ENCODE peak calls at places on chromosomes 6 and 20, in seven cellular contexts. One of them, this sample, is unnamed.

GRCh38 chr20:44186674-44187053 is 324 bp downstream of the JPH2 start:
- DNase-seq in RWPE2: no peak
- DNase-seq in WERI-Rb-1: no peak
- DNase-seq in CD4-positive, alpha-beta memory T cell: no peak
- DNase-seq in IMR-90: no peak
- DNase-seq in left lung: no peak
- DNase-seq in aorta: peak; percentile 48
- DNase-seq in this sample: no peak

GRCh38 chr6:4732691-4733315 is 43.4 kb upstream of the CDYL start:
- DNase-seq in RWPE2: peak; percentile 93
- DNase-seq in WERI-Rb-1: no peak
- DNase-seq in CD4-positive, alpha-beta memory T cell: no peak
- DNase-seq in IMR-90: peak; percentile 95
- DNase-seq in left lung: peak; percentile 54
- DNase-seq in aorta: peak; percentile 69
- DNase-seq in this sample: no peak

GRCh38 chr6:34791842-34792604 is at the start of gene BLTP3A:
- DNase-seq in RWPE2: peak; percentile 58
- DNase-seq in WERI-Rb-1: peak; percentile 87
- DNase-seq in CD4-positive, alpha-beta memory T cell: peak; percentile 75
- DNase-seq in IMR-90: peak; percentile 62
- DNase-seq in left lung: peak; percentile 74
- DNase-seq in aorta: peak; percentile 82
- DNase-seq in this sample: no peak

GRCh38 chr20:23152308-23152892 is 66.3 kb upstream of the CD93 start:
- DNase-seq in RWPE2: no peak
- DNase-seq in WERI-Rb-1: peak; percentile 66
- DNase-seq in CD4-positive, alpha-beta memory T cell: no peak
- DNase-seq in IMR-90: peak; percentile 88
- DNase-seq in left lung: peak; percentile 59
- DNase-seq in aorta: peak; percentile 94
- DNase-seq in this sample: no peak

GRCh38 chr6:1630771-1631217 is 21.1 kb downstream of the FOXC1 start:
- DNase-seq in RWPE2: no peak
- DNase-seq in WERI-Rb-1: peak; percentile 77
- DNase-seq in CD4-positive, alpha-beta memory T cell: no peak
- DNase-seq in IMR-90: peak; percentile 88
- DNase-seq in left lung: no peak
- DNase-seq in aorta: no peak
- DNase-seq in this sample: no peak

GRCh38 chr6:51360287-51360686 is 541.6 kb downstream of the TFAP2B start:
- DNase-seq in RWPE2: no peak
- DNase-seq in WERI-Rb-1: no peak
- DNase-seq in CD4-positive, alpha-beta memory T cell: no peak
- DNase-seq in IMR-90: no peak
- DNase-seq in left lung: no peak
- DNase-seq in aorta: no peak
- DNase-seq in this sample: no peak

GRCh38 chr6:105991561-105992314 is 94.4 kb upstream of the PRDM1 start:
- DNase-seq in RWPE2: no peak
- DNase-seq in WERI-Rb-1: no peak
- DNase-seq in CD4-positive, alpha-beta memory T cell: no peak
- DNase-seq in IMR-90: no peak
- DNase-seq in left lung: no peak
- DNase-seq in aorta: no peak
- DNase-seq in this sample: no peak

GRCh38 chr20:10332656-10333421 is 101.2 kb downstream of the MKKS start:
- DNase-seq in RWPE2: no peak
- DNase-seq in WERI-Rb-1: no peak
- DNase-seq in CD4-positive, alpha-beta memory T cell: no peak
- DNase-seq in IMR-90: peak; percentile 31
- DNase-seq in left lung: no peak
- DNase-seq in aorta: no peak
- DNase-seq in this sample: peak; percentile 77

GRCh38 chr20:8473459-8473858 is 341.4 kb downstream of the PLCB1 start:
- DNase-seq in RWPE2: no peak
- DNase-seq in WERI-Rb-1: no peak
- DNase-seq in CD4-positive, alpha-beta memory T cell: no peak
- DNase-seq in IMR-90: peak; percentile 60
- DNase-seq in left lung: no peak
- DNase-seq in aorta: no peak
- DNase-seq in this sample: no peak

GRCh38 chr20:62303327-62304226 is 780 bp downstream of the ADRM1 start:
- DNase-seq in RWPE2: peak; percentile 91
- DNase-seq in WERI-Rb-1: peak; percentile 19
- DNase-seq in CD4-positive, alpha-beta memory T cell: no peak
- DNase-seq in IMR-90: no peak
- DNase-seq in left lung: no peak
- DNase-seq in aorta: no peak
- DNase-seq in this sample: no peak

GRCh38 chr6:43037197-43037596 is 15.8 kb downstream of the RRP36 start:
- DNase-seq in RWPE2: no peak
- DNase-seq in WERI-Rb-1: no peak
- DNase-seq in CD4-positive, alpha-beta memory T cell: no peak
- DNase-seq in IMR-90: no peak
- DNase-seq in left lung: no peak
- DNase-seq in aorta: no peak
- DNase-seq in this sample: no peak

GRCh38 chr20:32609993-32610896 is 25.1 kb upstream of the NOL4L start:
- DNase-seq in RWPE2: peak; percentile 79
- DNase-seq in WERI-Rb-1: no peak
- DNase-seq in CD4-positive, alpha-beta memory T cell: no peak
- DNase-seq in IMR-90: no peak
- DNase-seq in left lung: no peak
- DNase-seq in aorta: no peak
- DNase-seq in this sample: no peak

GRCh38 chr20:43953919-43954617 is 39.4 kb downstream of the TOX2 start:
- DNase-seq in RWPE2: no peak
- DNase-seq in WERI-Rb-1: no peak
- DNase-seq in CD4-positive, alpha-beta memory T cell: no peak
- DNase-seq in IMR-90: peak; percentile 47
- DNase-seq in left lung: no peak
- DNase-seq in aorta: no peak
- DNase-seq in this sample: no peak

GRCh38 chr6:123925360-123925759 is 121.7 kb downstream of the NKAIN2 start:
- DNase-seq in RWPE2: no peak
- DNase-seq in WERI-Rb-1: no peak
- DNase-seq in CD4-positive, alpha-beta memory T cell: no peak
- DNase-seq in IMR-90: peak; percentile 16
- DNase-seq in left lung: no peak
- DNase-seq in aorta: no peak
- DNase-seq in this sample: no peak

GRCh38 chr6:117546674-117547073 is 55.6 kb downstream of the GOPC start:
- DNase-seq in RWPE2: no peak
- DNase-seq in WERI-Rb-1: no peak
- DNase-seq in CD4-positive, alpha-beta memory T cell: no peak
- DNase-seq in IMR-90: no peak
- DNase-seq in left lung: no peak
- DNase-seq in aorta: no peak
- DNase-seq in this sample: no peak

GRCh38 chr6:90038951-90039653 is 144.8 kb downstream of the GJA10 start:
- DNase-seq in RWPE2: no peak
- DNase-seq in WERI-Rb-1: no peak
- DNase-seq in CD4-positive, alpha-beta memory T cell: no peak
- DNase-seq in IMR-90: peak; percentile 65
- DNase-seq in left lung: no peak
- DNase-seq in aorta: no peak
- DNase-seq in this sample: no peak

GRCh38 chr20:38104283-38104682 is 60.8 kb downstream of the TGM2 start:
- DNase-seq in RWPE2: no peak
- DNase-seq in WERI-Rb-1: no peak
- DNase-seq in CD4-positive, alpha-beta memory T cell: no peak
- DNase-seq in IMR-90: no peak
- DNase-seq in left lung: no peak
- DNase-seq in aorta: no peak
- DNase-seq in this sample: no peak

GRCh38 chr6:17588011-17588410 is 12.1 kb upstream of the FAM8A1 start:
- DNase-seq in RWPE2: no peak
- DNase-seq in WERI-Rb-1: no peak
- DNase-seq in CD4-positive, alpha-beta memory T cell: no peak
- DNase-seq in IMR-90: no peak
- DNase-seq in left lung: no peak
- DNase-seq in aorta: no peak
- DNase-seq in this sample: no peak

GRCh38 chr6:31086788-31087440 is 25.5 kb downstream of the C6orf15 start:
- DNase-seq in RWPE2: no peak
- DNase-seq in WERI-Rb-1: no peak
- DNase-seq in CD4-positive, alpha-beta memory T cell: no peak
- DNase-seq in IMR-90: peak; percentile 84
- DNase-seq in left lung: no peak
- DNase-seq in aorta: no peak
- DNase-seq in this sample: no peak
- H3K27ac ChIP-seq in RWPE2: peak overlapping the region; percentile 73
- H3K27ac ChIP-seq in WERI-Rb-1: no peak overlapping the region
- H3K27ac ChIP-seq in CD4-positive, alpha-beta memory T cell: no peak overlapping the region
- H3K27ac ChIP-seq in IMR-90: no peak overlapping the region
- H3K27ac ChIP-seq in left lung: no peak overlapping the region
- H3K27ac ChIP-seq in aorta: no peak overlapping the region
- H3K27ac ChIP-seq in this sample: no peak overlapping the region

DNA sequence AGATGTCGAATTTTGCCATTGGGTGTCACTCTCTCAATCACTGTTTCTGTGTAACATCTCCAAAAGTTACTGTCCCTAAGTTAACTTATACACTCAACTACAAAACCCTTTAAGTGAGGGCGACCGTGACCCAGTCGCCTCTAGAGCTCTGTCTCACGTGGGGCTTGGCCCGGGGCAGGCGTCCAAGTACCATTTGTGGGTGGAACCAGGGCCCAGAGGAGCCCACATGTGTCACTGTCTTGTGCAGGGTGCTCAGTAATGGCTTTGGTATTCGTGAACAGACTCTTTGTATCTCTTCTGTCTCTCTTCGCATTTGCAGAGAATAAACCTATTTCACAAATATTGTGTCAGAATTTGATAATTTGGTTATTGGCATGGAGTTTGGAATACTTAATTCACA is 109.9 kb upstream of the THBS2 start:
- DNase-seq in RWPE2: no peak
- DNase-seq in WERI-Rb-1: no peak
- DNase-seq in CD4-positive, alpha-beta memory T cell: no peak
- DNase-seq in IMR-90: peak; percentile 49
- DNase-seq in left lung: no peak
- DNase-seq in aorta: no peak
- DNase-seq in this sample: no peak
- H3K27ac ChIP-seq in RWPE2: no peak overlapping the region
- H3K27ac ChIP-seq in WERI-Rb-1: no peak overlapping the region
- H3K27ac ChIP-seq in CD4-positive, alpha-beta memory T cell: no peak overlapping the region
- H3K27ac ChIP-seq in IMR-90: no peak overlapping the region
- H3K27ac ChIP-seq in left lung: no peak overlapping the region
- H3K27ac ChIP-seq in aorta: no peak overlapping the region
- H3K27ac ChIP-seq in this sample: no peak overlapping the region

GRCh38 chr6:31621991-31622390 is 1.5 kb downstream of the PRRC2A start:
- DNase-seq in RWPE2: no peak
- DNase-seq in WERI-Rb-1: no peak
- DNase-seq in CD4-positive, alpha-beta memory T cell: no peak
- DNase-seq in IMR-90: no peak
- DNase-seq in left lung: no peak
- DNase-seq in aorta: no peak
- DNase-seq in this sample: no peak
- H3K27ac ChIP-seq in RWPE2: peak overlapping the region; percentile 89
- H3K27ac ChIP-seq in WERI-Rb-1: peak overlapping the region; percentile 99
- H3K27ac ChIP-seq in CD4-positive, alpha-beta memory T cell: peak overlapping the region; percentile 99
- H3K27ac ChIP-seq in IMR-90: peak overlapping the region; percentile 99
- H3K27ac ChIP-seq in left lung: peak overlapping the region; percentile 97
- H3K27ac ChIP-seq in aorta: no peak overlapping the region
- H3K27ac ChIP-seq in this sample: peak overlapping the region; percentile 98

GRCh38 chr6:152209211-152209610 is 401.7 kb downstream of the ESR1 start:
- DNase-seq in RWPE2: no peak
- DNase-seq in WERI-Rb-1: no peak
- DNase-seq in CD4-positive, alpha-beta memory T cell: no peak
- DNase-seq in IMR-90: no peak
- DNase-seq in left lung: no peak
- DNase-seq in aorta: no peak
- DNase-seq in this sample: no peak
- H3K27ac ChIP-seq in RWPE2: no peak overlapping the region
- H3K27ac ChIP-seq in WERI-Rb-1: no peak overlapping the region
- H3K27ac ChIP-seq in CD4-positive, alpha-beta memory T cell: no peak overlapping the region
- H3K27ac ChIP-seq in IMR-90: no peak overlapping the region
- H3K27ac ChIP-seq in left lung: no peak overlapping the region
- H3K27ac ChIP-seq in aorta: no peak overlapping the region
- H3K27ac ChIP-seq in this sample: no peak overlapping the region

DNA sequence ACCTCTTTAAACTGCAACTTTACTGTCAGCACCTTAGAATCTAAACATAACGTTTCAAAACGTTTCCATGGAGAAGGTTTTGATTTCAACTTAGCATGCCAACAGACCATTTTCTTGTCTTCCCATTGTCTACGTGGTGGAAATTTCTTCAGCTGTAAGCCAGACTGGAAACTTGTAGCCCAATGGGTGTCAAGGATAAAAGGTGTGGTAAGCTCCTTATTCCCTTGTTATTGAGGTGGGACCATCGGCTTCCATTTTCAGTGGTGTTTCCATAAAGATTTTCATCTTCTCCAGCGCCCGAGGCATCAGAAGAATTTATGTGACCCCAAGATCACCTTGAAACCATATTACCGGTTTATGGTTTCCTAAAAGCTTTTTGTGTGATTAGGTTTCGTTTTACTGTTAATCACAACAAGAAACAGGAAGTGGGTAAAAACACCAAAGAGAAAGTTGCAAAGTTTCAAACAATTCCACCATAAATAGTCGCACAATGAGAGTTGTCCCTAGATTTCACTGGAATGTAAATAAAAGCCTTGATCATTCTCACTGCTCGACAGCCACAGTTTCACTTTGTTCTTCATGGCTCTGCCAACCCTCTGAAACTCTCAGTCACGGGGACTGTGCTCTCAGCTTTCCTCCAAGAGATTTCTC is 62.9 kb upstream of the CD2AP start:
- DNase-seq in RWPE2: no peak
- DNase-seq in WERI-Rb-1: no peak
- DNase-seq in CD4-positive, alpha-beta memory T cell: peak; percentile 52
- DNase-seq in IMR-90: peak; percentile 48
- DNase-seq in left lung: no peak
- DNase-seq in aorta: no peak
- DNase-seq in this sample: peak; percentile 2
- H3K27ac ChIP-seq in RWPE2: peak overlapping the region; percentile 25
- H3K27ac ChIP-seq in WERI-Rb-1: no peak overlapping the region
- H3K27ac ChIP-seq in CD4-positive, alpha-beta memory T cell: peak overlapping the region; percentile 1
- H3K27ac ChIP-seq in IMR-90: peak overlapping the region; percentile 62
- H3K27ac ChIP-seq in left lung: peak overlapping the region; percentile 83
- H3K27ac ChIP-seq in aorta: no peak overlapping the region
- H3K27ac ChIP-seq in this sample: no peak overlapping the region